ENCODE peak calls at places on chromosomes 16 and 17, in eight cellular contexts. L, B, A, E, H, P, M and N are unnamed samples.

GRCh38 chr16:27365142-27366089 is 36.6 kb upstream of the IL21R start:
- DNase-seq in L (peak; percentile 61), B (no peak), A (no peak), E (no peak), H (no peak), P (peak; percentile 99), M (peak; percentile 34), N (no peak)

GRCh38 chr17:32152130-32152529 is 9.8 kb downstream of the RHOT1 start:
- DNase-seq in L (no peak), B (no peak), A (no peak), E (no peak), H (no peak), P (no peak), M (peak; percentile 67), N (no peak)

GRCh38 chr16:2078096-2078495 is 30.3 kb downstream of the TSC2 start:
- DNase-seq in L (no peak), B (no peak), A (no peak), E (no peak), H (no peak), P (no peak), M (no peak), N (no peak)

GRCh38 chr17:65278050-65278819 is 141.1 kb downstream of the RGS9 start:
- DNase-seq in L (no peak), B (peak; percentile 21), A (peak; percentile 11), E (no peak), H (peak; percentile 5), P (peak; percentile 20), M (peak; percentile 58), N (peak; percentile 58)

GRCh38 chr17:61240851-61241468 is 158.7 kb upstream of the TBX2 start:
- DNase-seq in L (no peak), B (no peak), A (no peak), E (no peak), H (no peak), P (no peak), M (no peak), N (no peak)

GRCh38 chr17:39169101-39169500 is 3.1 kb upstream of the ARL5C start:
- DNase-seq in L (no peak), B (no peak), A (no peak), E (no peak), H (no peak), P (no peak), M (no peak), N (no peak)

GRCh38 chr17:81631482-81631881 is 5.4 kb downstream of the NPLOC4 start:
- DNase-seq in L (no peak), B (no peak), A (no peak), E (no peak), H (no peak), P (no peak), M (no peak), N (no peak)

GRCh38 chr17:73420897-73421296 is 109.1 kb upstream of the CDC42EP4 start:
- DNase-seq in L (no peak), B (no peak), A (no peak), E (no peak), H (no peak), P (peak; percentile 89), M (no peak), N (peak; percentile 33)

GRCh38 chr16:83953796-83954576 is 946 bp downstream of the OSGIN1 start:
- DNase-seq in L (peak; percentile 29), B (no peak), A (no peak), E (peak; percentile 25), H (no peak), P (peak; percentile 64), M (peak; percentile 36), N (peak; percentile 60)

GRCh38 chr17:38563362-38564253 is 42.1 kb downstream of the SRCIN1 start:
- DNase-seq in L (no peak), B (no peak), A (no peak), E (no peak), H (no peak), P (no peak), M (no peak), N (no peak)

GRCh38 chr17:79777166-79777843 is 643 bp upstream of the CBX2 start:
- DNase-seq in L (no peak), B (no peak), A (no peak), E (peak; percentile 81), H (no peak), P (no peak), M (peak; percentile 64), N (peak; percentile 92)

GRCh38 chr16:49641250-49641649 is 214.7 kb downstream of the ZNF423 start:
- DNase-seq in L (no peak), B (no peak), A (no peak), E (no peak), H (no peak), P (no peak), M (no peak), N (no peak)

GRCh38 chr17:48645639-48646182 is 19.6 kb upstream of the HOXB9 start:
- DNase-seq in L (no peak), B (no peak), A (no peak), E (no peak), H (no peak), P (no peak), M (no peak), N (no peak)

GRCh38 chr17:50640701-50641338 is 6.1 kb downstream of the ABCC3 start:
- DNase-seq in L (no peak), B (no peak), A (no peak), E (no peak), H (no peak), P (peak; percentile 30), M (no peak), N (no peak)

GRCh38 chr16:74226361-74226979 is 70.1 kb upstream of the PSMD7 start:
- DNase-seq in L (no peak), B (no peak), A (no peak), E (no peak), H (no peak), P (no peak), M (no peak), N (peak; percentile 32)

GRCh38 chr16:84193480-84193879 is 2.5 kb downstream of the ADAD2 start:
- DNase-seq in L (no peak), B (no peak), A (no peak), E (no peak), H (no peak), P (no peak), M (no peak), N (no peak)

GRCh38 chr17:15494821-15495220 is 27.4 kb upstream of the CDRT4 start:
- DNase-seq in L (no peak), B (no peak), A (no peak), E (no peak), H (no peak), P (no peak), M (no peak), N (no peak)

GRCh38 chr17:28760987-28761562 is 17.3 kb downstream of the TRAF4 start:
- DNase-seq in L (no peak), B (peak; percentile 18), A (no peak), E (no peak), H (no peak), P (peak; percentile 56), M (peak; percentile 76), N (peak; percentile 92)

GRCh38 chr17:4537451-4538235 is 17.5 kb downstream of the MYBBP1A start:
- DNase-seq in L (no peak), B (no peak), A (no peak), E (no peak), H (no peak), P (no peak), M (no peak), N (no peak)

GRCh38 chr16:30348113-30348512 is 7.0 kb downstream of the CD2BP2 start:
- DNase-seq in L (no peak), B (no peak), A (no peak), E (no peak), H (no peak), P (no peak), M (no peak), N (no peak)

GRCh38 chr16:397135-397661 is at the start of gene NME4:
- DNase-seq in L (no peak), B (no peak), A (no peak), E (peak; percentile 35), H (peak; percentile 19), P (no peak), M (peak; percentile 31), N (peak; percentile 85)